ENCODE peak calls at places on chromosomes 5 and 9, in nine cellular contexts. Z, U, V, Q, O, S, E, X and N are unnamed samples.

GRCh38 chr5:80251636-80252035 is 4.2 kb downstream of the SERINC5 start:
- DNase-seq in V (no peak), Q (no peak), U (no peak), S (no peak), X (no peak), Z (no peak), E (no peak), O (no peak), N (no peak)

GRCh38 chr9:136153381-136154065 is 34.8 kb upstream of the TMEM250 start:
- DNase-seq in Q (no peak), V (no peak), E (no peak), X (no peak), S (no peak), Z (no peak), O (no peak), U (no peak), N (no peak)

GRCh38 chr9:37407468-37407867 is 15.0 kb upstream of the GRHPR start:
- DNase-seq in S (peak; percentile 7), U (no peak), O (no peak), X (no peak), E (no peak), V (no peak), Z (peak; percentile 41), Q (no peak), N (no peak)

GRCh38 chr9:33165263-33166151 is 1.6 kb downstream of the B4GALT1 start:
- DNase-seq in Q (peak; percentile 59), Z (peak; percentile 46), S (peak; percentile 92), V (no peak), U (no peak), E (no peak), O (peak; percentile 38), X (peak; percentile 45), N (no peak)

GRCh38 chr5:165321912-165322311 is 1816.5 kb downstream of the MAT2B start:
- DNase-seq in Q (no peak), Z (peak; percentile 53), S (peak; percentile 87), X (no peak), E (no peak), V (no peak), U (no peak), O (no peak), N (no peak)

GRCh38 chr5:158086856-158087255 is 227.9 kb upstream of the CLINT1 start:
- DNase-seq in S (no peak), Z (no peak), U (no peak), X (no peak), V (no peak), O (no peak), Q (no peak), E (no peak), N (no peak)

GRCh38 chr5:94715843-94716242 is 97.4 kb downstream of the SLF1 start:
- DNase-seq in E (no peak), Q (no peak), V (no peak), O (no peak), X (no peak), U (no peak), Z (no peak), S (no peak), N (no peak)

GRCh38 chr9:101486693-101487442 is 46.8 kb upstream of the RNF20 start:
- DNase-seq in V (peak; percentile 78), Q (no peak), Z (no peak), X (no peak), S (no peak), E (peak; percentile 87), U (peak; percentile 89), O (no peak), N (peak; percentile 67)

GRCh38 chr5:140358738-140359310 is 1.2 kb upstream of the SLC4A9 start:
- DNase-seq in E (peak; percentile 87), V (no peak), X (no peak), Q (no peak), O (no peak), U (peak; percentile 72), Z (peak; percentile 64), S (peak; percentile 41), N (no peak)

GRCh38 chr9:88221110-88221509 is 82.8 kb upstream of the SPATA31C2 start:
- DNase-seq in S (no peak), Z (no peak), O (no peak), Q (no peak), X (no peak), V (no peak), U (no peak), E (no peak), N (no peak)

GRCh38 chr5:151127926-151128325 is 29.7 kb downstream of the ANXA6 start:
- DNase-seq in Q (no peak), X (no peak), V (no peak), S (no peak), U (no peak), E (no peak), Z (no peak), O (no peak), N (no peak)

GRCh38 chr5:179731791-179732411 is 721 bp upstream of the MAML1 start:
- DNase-seq in E (no peak), O (no peak), X (peak; percentile 9), Q (peak; percentile 36), S (peak; percentile 95), V (no peak), U (peak; percentile 36), Z (peak; percentile 55), N (peak; percentile 64)

GRCh38 chr9:94514722-94515121 is 40.2 kb upstream of the PCAT7 start:
- DNase-seq in O (no peak), X (no peak), S (no peak), U (no peak), V (no peak), E (no peak), Q (no peak), Z (no peak), N (no peak)

GRCh38 chr9:104951487-104951886 is 23.5 kb upstream of the ABCA1 start:
- DNase-seq in Z (no peak), V (no peak), S (no peak), Q (no peak), E (no peak), U (no peak), X (no peak), O (no peak), N (no peak)

GRCh38 chr9:112361602-112362001 is 18.3 kb upstream of the HSDL2 start:
- DNase-seq in Q (no peak), Z (peak; percentile 65), U (no peak), O (no peak), E (peak; percentile 53), X (peak; percentile 66), V (no peak), S (peak; percentile 42), N (no peak)

GRCh38 chr5:173045481-173045880 is 10.7 kb upstream of the CREBRF start:
- DNase-seq in O (no peak), S (peak; percentile 33), Z (no peak), U (peak; percentile 53), Q (no peak), V (no peak), X (no peak), E (no peak), N (no peak)

GRCh38 chr5:178551059-178551458 is 39.1 kb downstream of the COL23A1 start:
- DNase-seq in Z (peak; percentile 60), E (no peak), S (peak; percentile 8), U (no peak), O (no peak), Q (no peak), X (no peak), V (no peak), N (no peak)

GRCh38 chr5:39121315-39121714 is 47.1 kb upstream of the RICTOR start:
- DNase-seq in X (no peak), V (no peak), S (no peak), Z (peak; percentile 62), Q (no peak), O (no peak), U (no peak), E (no peak), N (no peak)

GRCh38 chr5:57432876-57433275 is 49.7 kb downstream of the ACTBL2 start:
- DNase-seq in Z (peak; percentile 39), V (no peak), S (peak; percentile 42), U (no peak), X (no peak), Q (no peak), O (no peak), E (no peak), N (no peak)

GRCh38 chr9:1049641-1050040 is 516 bp upstream of the DMRT2 start:
- DNase-seq in Z (no peak), S (no peak), U (no peak), O (no peak), V (no peak), Q (no peak), E (no peak), X (no peak), N (no peak)

GRCh38 chr9:112086627-112087026 is 88.5 kb downstream of the SUSD1 start:
- DNase-seq in Z (peak; percentile 51), O (no peak), S (peak; percentile 40), U (no peak), Q (no peak), V (no peak), E (peak; percentile 44), X (no peak), N (no peak)

GRCh38 chr9:23766613-23767012 is 59.4 kb downstream of the ELAVL2 start:
- DNase-seq in S (no peak), E (no peak), Z (no peak), U (no peak), V (no peak), Q (no peak), O (no peak), X (no peak), N (no peak)

GRCh38 chr9:15501179-15501578 is 9.6 kb downstream of the PSIP1 start:
- DNase-seq in U (no peak), X (no peak), Z (no peak), V (no peak), S (no peak), E (no peak), Q (no peak), O (no peak), N (no peak)

GRCh38 chr5:149745212-149745943 is 15.3 kb downstream of the PPARGC1B start:
- DNase-seq in Z (no peak), X (no peak), Q (no peak), S (no peak), V (no peak), E (no peak), O (no peak), U (no peak), N (no peak)